ENCODE peak calls at places on chromosome 3, in six cellular contexts. H is heart right ventricle, B is A549, N is neuronal stem cell, S is left lung, E is GM23248. L is an unnamed sample.

GRCh38 chr3:60316121-60316783 is 935.0 kb downstream of the FHIT start:
- DNase-seq in H (no peak), B (no peak), N (no peak), S (no peak), E (peak), L (no peak)

GRCh38 chr3:117932441-117932840 is 1102.2 kb downstream of the IGSF11 start:
- DNase-seq in H (no peak), B (no peak), N (no peak), S (no peak), E (no peak), L (no peak)

GRCh38 chr3:96803860-96804259 is 10.5 kb upstream of the EPHA6 start:
- DNase-seq in H (no peak), B (no peak), N (no peak), S (no peak), E (no peak), L (no peak)

GRCh38 chr3:134392336-134392983 is 18.2 kb upstream of the AMOTL2 start:
- DNase-seq in H (no peak), B (no peak), N (no peak), S (no peak), E (no peak), L (no peak)

GRCh38 chr3:171646357-171647133 is 163.7 kb downstream of the PLD1 start:
- DNase-seq in H (no peak), B (peak), N (peak), S (no peak), E (peak), L (no peak)

GRCh38 chr3:31180274-31180673 is 285.8 kb upstream of the GADL1 start:
- DNase-seq in H (no peak), B (no peak), N (no peak), S (no peak), E (no peak), L (no peak)

GRCh38 chr3:57397175-57398026 is 104.9 kb upstream of the ASB14 start:
- DNase-seq in H (peak), B (peak), N (peak), S (no peak), E (peak), L (no peak)

GRCh38 chr3:104347281-104347680 is 1019.4 kb upstream of the ALCAM start:
- DNase-seq in H (no peak), B (no peak), N (no peak), S (no peak), E (no peak), L (no peak)

GRCh38 chr3:153910387-153910786 is 210.8 kb upstream of the ARHGEF26 start:
- DNase-seq in H (no peak), B (no peak), N (no peak), S (no peak), E (no peak), L (no peak)

GRCh38 chr3:172582712-172583111 is 59.5 kb upstream of the TNFSF10 start:
- DNase-seq in H (no peak), B (no peak), N (no peak), S (no peak), E (peak), L (no peak)

GRCh38 chr3:32257042-32257441 is 18.6 kb downstream of the CMTM8 start:
- DNase-seq in H (no peak), B (no peak), N (no peak), S (no peak), E (no peak), L (no peak)

GRCh38 chr3:67460841-67461240 is 193.6 kb downstream of the SUCLG2 start:
- DNase-seq in H (no peak), B (no peak), N (no peak), S (no peak), E (peak), L (no peak)

GRCh38 chr3:127909646-127910045 is 5.4 kb upstream of the KBTBD12 start:
- DNase-seq in H (no peak), B (no peak), N (no peak), S (no peak), E (no peak), L (no peak)

GRCh38 chr3:194072097-194072428 is 63.9 kb upstream of the HES1 start:
- DNase-seq in H (no peak), B (no peak), N (no peak), S (peak), E (no peak), L (no peak)

GRCh38 chr3:88180398-88180999 is 30.7 kb downstream of the C3orf38 start:
- DNase-seq in H (no peak), B (peak), N (no peak), S (no peak), E (peak), L (no peak)

GRCh38 chr3:57068437-57069089 is 8.1 kb downstream of the SPATA12 start:
- DNase-seq in H (no peak), B (peak), N (no peak), S (no peak), E (peak), L (no peak)

GRCh38 chr3:156305672-156306071 is 185.3 kb downstream of the KCNAB1 start:
- DNase-seq in H (no peak), B (no peak), N (no peak), S (no peak), E (no peak), L (no peak)

GRCh38 chr3:46460051-46460450 is 4.7 kb downstream of the LTF start:
- DNase-seq in H (no peak), B (no peak), N (no peak), S (no peak), E (no peak), L (no peak)

GRCh38 chr3:31196881-31197364 is 302.5 kb upstream of the GADL1 start:
- DNase-seq in H (peak), B (no peak), N (no peak), S (no peak), E (peak), L (no peak)

GRCh38 chr3:14684447-14684846 is 9.5 kb downstream of the C3orf20 start:
- DNase-seq in H (no peak), B (no peak), N (no peak), S (no peak), E (no peak), L (no peak)

GRCh38 chr3:18237251-18238005 is 187.7 kb downstream of the SATB1 start:
- DNase-seq in H (no peak), B (no peak), N (no peak), S (no peak), E (peak), L (no peak)

GRCh38 chr3:79724206-79724605 is 43.6 kb downstream of the ROBO1 start:
- DNase-seq in H (no peak), B (peak), N (no peak), S (no peak), E (no peak), L (no peak)

GRCh38 chr3:101829066-101829830 is 20.1 kb upstream of the NFKBIZ start:
- DNase-seq in H (peak), B (no peak), N (no peak), S (peak), E (peak), L (no peak)

GRCh38 chr3:37291275-37291700 is 116.9 kb upstream of the LRRFIP2 start:
- DNase-seq in H (no peak), B (peak), N (no peak), S (no peak), E (peak), L (no peak)
- H3K27ac ChIP-seq in H (no peak), B (peak), N (no peak), S (no peak), E (peak), L (no peak)

GRCh38 chr3:16849240-16849639 is 35.5 kb upstream of the PLCL2 start:
- DNase-seq in H (peak), B (no peak), N (peak), S (no peak), E (no peak), L (no peak)
- H3K27ac ChIP-seq in H (peak), B (no peak), N (no peak), S (no peak), E (no peak), L (no peak)

GRCh38 chr3:43178891-43179366 is 73.0 kb upstream of the POMGNT2 start:
- DNase-seq in H (no peak), B (peak), N (no peak), S (no peak), E (peak), L (no peak)
- H3K27ac ChIP-seq in H (peak), B (no peak), N (no peak), S (no peak), E (peak), L (no peak)

GRCh38 chr3:11784962-11785361 is 61.7 kb downstream of the TAMM41 start:
- DNase-seq in H (no peak), B (no peak), N (no peak), S (no peak), E (no peak), L (no peak)
- H3K27ac ChIP-seq in H (no peak), B (no peak), N (no peak), S (no peak), E (no peak), L (no peak)